ENCODE peak calls at places on chromosomes 7 and 10, in four cellular contexts. P is K562, Y is SK-N-SH, S is GM12878. B is an unnamed sample.

GRCh38 chr10:133422223-133422820 is 2.1 kb downstream of the SPRN start:
- DNase-seq in P (no peak), Y (peak), S (no peak), B (no peak)

GRCh38 chr7:135842446-135843175 is 94.0 kb upstream of the FAM180A start:
- DNase-seq in P (no peak), Y (no peak), S (no peak), B (no peak)

GRCh38 chr10:24153016-24153415 is 55.9 kb upstream of the KIAA1217 start:
- DNase-seq in P (no peak), Y (no peak), S (no peak), B (no peak)

GRCh38 chr10:112374724-112375541 is 1.0 kb downstream of the ACSL5 start:
- DNase-seq in P (no peak), Y (no peak), S (no peak), B (no peak)

GRCh38 chr7:140214075-140214684 is 37.4 kb upstream of the KDM7A start:
- DNase-seq in P (no peak), Y (peak), S (peak), B (no peak)

GRCh38 chr10:116460219-116460618 is 32.6 kb downstream of the PNLIPRP3 start:
- DNase-seq in P (no peak), Y (no peak), S (no peak), B (no peak)

GRCh38 chr7:4102231-4102841 is 579.8 kb upstream of the FOXK1 start:
- DNase-seq in P (no peak), Y (no peak), S (no peak), B (no peak)

GRCh38 chr7:925601-926000 is 28.9 kb downstream of the ADAP1 start:
- DNase-seq in P (no peak), Y (no peak), S (no peak), B (peak)

GRCh38 chr7:23570592-23571200 is 26.5 kb upstream of the CCDC126 start:
- DNase-seq in P (peak), Y (peak), S (peak), B (peak)

GRCh38 chr10:124197301-124198148 is 104.1 kb upstream of the CHST15 start:
- DNase-seq in P (no peak), Y (no peak), S (no peak), B (no peak)

GRCh38 chr7:50620418-50620817 is 55.2 kb upstream of the DDC start:
- DNase-seq in P (no peak), Y (no peak), S (no peak), B (no peak)

GRCh38 chr10:113061054-113061430 is 111.0 kb downstream of the TCF7L2 start:
- DNase-seq in P (no peak), Y (no peak), S (no peak), B (no peak)

GRCh38 chr10:127855584-127855881 is 37.2 kb downstream of the CLRN3 start:
- DNase-seq in P (no peak), Y (no peak), S (no peak), B (no peak)

GRCh38 chr7:105853931-105854419 is 22.4 kb downstream of the ATXN7L1 start:
- DNase-seq in P (no peak), Y (peak), S (no peak), B (peak)

GRCh38 chr7:63789378-63790176 is 209.1 kb upstream of the ZNF722 start:
- DNase-seq in P (no peak), Y (peak), S (no peak), B (no peak)

GRCh38 chr7:142460402-142461117 is 202.7 kb upstream of the PRSS58 start:
- DNase-seq in P (no peak), Y (no peak), S (no peak), B (no peak)

GRCh38 chr10:113131611-113132330 is 181.7 kb downstream of the TCF7L2 start:
- DNase-seq in P (no peak), Y (no peak), S (no peak), B (no peak)

GRCh38 chr7:31958216-31958615 is 112.0 kb downstream of the PDE1C start:
- DNase-seq in P (no peak), Y (no peak), S (no peak), B (no peak)

GRCh38 chr10:117246997-117247667 is 6.2 kb downstream of the SLC18A2 start:
- DNase-seq in P (no peak), Y (no peak), S (no peak), B (no peak)

GRCh38 chr10:31700222-31700621 is 228.4 kb downstream of the ARHGAP12 start:
- DNase-seq in P (no peak), Y (no peak), S (no peak), B (no peak)

DNA sequence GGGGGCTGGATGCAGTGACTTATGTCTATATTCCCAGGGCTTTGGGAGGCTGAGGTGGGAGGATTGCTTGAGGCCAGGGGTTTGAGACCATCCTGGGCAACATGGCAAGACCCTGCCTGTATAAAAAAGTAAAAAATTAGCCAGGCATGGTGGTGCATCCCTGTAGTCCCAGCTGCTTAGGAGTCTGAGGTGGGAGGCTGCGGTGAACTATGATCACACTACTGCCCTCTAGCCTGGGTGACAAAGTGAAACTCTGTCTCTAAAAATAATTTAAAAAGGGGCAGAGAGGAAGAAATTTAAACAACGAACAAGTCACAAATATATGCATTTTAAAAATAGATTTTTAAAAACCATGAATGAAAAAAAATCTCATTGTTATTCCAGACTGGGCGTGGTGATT is 46.2 kb upstream of the FEZF1 start:
- DNase-seq in P (no peak), Y (no peak), S (no peak), B (no peak)
- TF ChIP-seq USF1 in P (no peak), Y (no peak), S (no peak), B (no peak)

DNA sequence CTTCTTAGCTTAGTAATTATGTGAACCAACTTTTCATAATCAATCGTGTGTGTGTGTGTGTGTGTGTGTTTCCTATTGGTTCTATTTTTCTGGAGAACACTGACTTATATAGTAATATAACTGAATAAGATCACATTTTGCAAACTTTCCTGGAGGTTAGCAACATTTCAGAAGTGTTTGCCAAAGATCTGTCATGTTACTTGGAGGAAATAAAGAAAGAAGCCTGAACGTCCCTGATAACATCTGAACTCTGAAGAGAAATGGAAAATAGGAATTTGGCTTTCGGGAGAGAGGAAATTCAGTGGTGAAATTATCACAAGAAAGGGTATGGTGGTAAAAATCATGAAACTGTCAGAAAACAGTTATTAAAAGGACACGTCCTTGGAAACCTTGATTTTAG is 984.4 kb upstream of the AUTS2 start:
- DNase-seq in P (no peak), Y (no peak), S (no peak), B (no peak)
- TF ChIP-seq USF1 in P (no peak), Y (no peak), S (no peak), B (no peak)

DNA sequence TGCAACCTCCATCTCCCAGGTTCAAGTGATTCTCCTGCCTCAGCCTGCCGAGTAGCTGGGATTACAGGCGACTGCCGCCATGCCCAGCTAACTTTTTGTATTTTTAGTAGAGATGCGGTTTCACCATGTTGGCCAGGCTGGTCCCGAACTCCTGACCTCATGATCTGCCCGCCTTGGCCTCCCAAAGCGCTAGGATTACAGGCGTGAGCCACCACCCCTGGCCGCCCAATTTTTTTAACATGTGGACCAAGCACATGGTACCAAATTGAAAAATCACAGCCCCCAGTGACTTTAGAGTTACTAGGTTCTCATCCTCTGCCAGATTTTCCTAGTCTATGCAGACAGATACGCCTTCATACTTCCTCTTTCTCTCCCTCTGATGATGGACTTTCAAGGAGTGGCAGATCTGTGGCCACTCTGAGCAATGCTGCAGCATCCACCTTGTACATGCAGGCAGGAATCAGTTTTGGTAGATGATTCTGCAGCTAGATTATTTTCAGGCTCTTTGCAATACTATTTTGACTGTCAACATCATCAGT is 34.0 kb upstream of the EZH2 start:
- DNase-seq in P (no peak), Y (no peak), S (no peak), B (no peak)
- TF ChIP-seq USF1 in P (no peak), Y (no peak), S (no peak), B (no peak)

DNA sequence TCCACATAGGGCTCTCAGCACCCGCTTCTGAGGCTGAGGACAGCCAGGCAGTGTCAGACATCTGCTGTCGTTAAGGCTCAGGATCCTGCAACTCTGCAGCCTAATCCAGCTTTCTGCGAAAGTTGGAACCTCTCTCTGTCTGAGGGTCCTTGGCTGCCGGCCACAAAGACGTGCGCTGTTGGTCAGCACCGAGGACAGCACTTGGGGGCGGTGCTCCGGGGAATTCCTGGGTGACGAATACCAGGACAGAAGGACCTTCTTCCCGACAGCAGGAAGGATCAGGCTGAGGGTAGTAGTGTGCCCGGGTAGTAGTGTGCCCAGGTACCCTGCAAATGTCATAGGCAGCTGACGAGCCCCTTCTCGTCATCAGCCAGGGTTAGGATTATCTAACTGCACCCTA is 16.0 kb upstream of the RASGEF1A start:
- DNase-seq in P (peak), Y (no peak), S (no peak), B (peak)
- TF ChIP-seq USF1 in P (no peak), Y (no peak), S (no peak), B (peak)